ENCODE peak calls at places on chromosomes 4 and X, in five cellular contexts. One of them, this sample, is unnamed.

GRCh38 chrX:103685396-103685795 is 1.1 kb downstream of the MORF4L2 start:
- DNase-seq in mammary epithelial cell: no peak
- DNase-seq in posterior cingulate gyrus: no peak
- DNase-seq in NCI-H345: no peak
- DNase-seq in choroid plexus epithelial cell: peak
- DNase-seq in this sample: no peak

GRCh38 chrX:101136235-101136634 is 38.2 kb downstream of the CENPI start:
- DNase-seq in mammary epithelial cell: peak
- DNase-seq in posterior cingulate gyrus: no peak
- DNase-seq in NCI-H345: no peak
- DNase-seq in choroid plexus epithelial cell: peak
- DNase-seq in this sample: no peak

GRCh38 chr4:110618091-110619000 is 4.5 kb downstream of the PITX2 start:
- DNase-seq in mammary epithelial cell: no peak
- DNase-seq in posterior cingulate gyrus: no peak
- DNase-seq in NCI-H345: no peak
- DNase-seq in choroid plexus epithelial cell: no peak
- DNase-seq in this sample: no peak

GRCh38 chr4:103996059-103996458 is 276.3 kb upstream of the TACR3 start:
- DNase-seq in mammary epithelial cell: peak
- DNase-seq in posterior cingulate gyrus: no peak
- DNase-seq in NCI-H345: peak
- DNase-seq in choroid plexus epithelial cell: peak
- DNase-seq in this sample: peak

GRCh38 chr4:41477200-41477910 is 60.6 kb upstream of the LIMCH1 start:
- DNase-seq in mammary epithelial cell: peak
- DNase-seq in posterior cingulate gyrus: no peak
- DNase-seq in NCI-H345: no peak
- DNase-seq in choroid plexus epithelial cell: no peak
- DNase-seq in this sample: no peak

GRCh38 chr4:165631912-165632311 is 241.1 kb upstream of the TLL1 start:
- DNase-seq in mammary epithelial cell: peak
- DNase-seq in posterior cingulate gyrus: no peak
- DNase-seq in NCI-H345: peak
- DNase-seq in choroid plexus epithelial cell: no peak
- DNase-seq in this sample: no peak

GRCh38 chrX:97372006-97372766 is 488.5 kb downstream of the RPA4 start:
- DNase-seq in mammary epithelial cell: no peak
- DNase-seq in posterior cingulate gyrus: no peak
- DNase-seq in NCI-H345: peak
- DNase-seq in choroid plexus epithelial cell: no peak
- DNase-seq in this sample: peak

GRCh38 chr4:138310991-138311390 is 68.8 kb upstream of the SLC7A11 start:
- DNase-seq in mammary epithelial cell: peak
- DNase-seq in posterior cingulate gyrus: no peak
- DNase-seq in NCI-H345: no peak
- DNase-seq in choroid plexus epithelial cell: peak
- DNase-seq in this sample: peak

GRCh38 chrX:24377911-24378468 is 17.6 kb downstream of the SUPT20HL1 start:
- DNase-seq in mammary epithelial cell: no peak
- DNase-seq in posterior cingulate gyrus: no peak
- DNase-seq in NCI-H345: no peak
- DNase-seq in choroid plexus epithelial cell: no peak
- DNase-seq in this sample: no peak

GRCh38 chrX:155028749-155029360 is 2.2 kb downstream of the FUNDC2 start:
- DNase-seq in mammary epithelial cell: peak
- DNase-seq in posterior cingulate gyrus: no peak
- DNase-seq in NCI-H345: no peak
- DNase-seq in choroid plexus epithelial cell: peak
- DNase-seq in this sample: peak

GRCh38 chr4:69322055-69322454 is 41.8 kb downstream of the UGT2B28 start:
- DNase-seq in mammary epithelial cell: peak
- DNase-seq in posterior cingulate gyrus: no peak
- DNase-seq in NCI-H345: no peak
- DNase-seq in choroid plexus epithelial cell: peak
- DNase-seq in this sample: peak

GRCh38 chrX:48794993-48795501 is 6.8 kb upstream of the HDAC6 start:
- DNase-seq in mammary epithelial cell: peak
- DNase-seq in posterior cingulate gyrus: no peak
- DNase-seq in NCI-H345: no peak
- DNase-seq in choroid plexus epithelial cell: peak
- DNase-seq in this sample: peak

GRCh38 chr4:16039139-16039538 is 44.7 kb downstream of the PROM1 start:
- DNase-seq in mammary epithelial cell: no peak
- DNase-seq in posterior cingulate gyrus: no peak
- DNase-seq in NCI-H345: no peak
- DNase-seq in choroid plexus epithelial cell: no peak
- DNase-seq in this sample: no peak

GRCh38 chrX:41127476-41128192 is 42.4 kb downstream of the USP9X start:
- DNase-seq in mammary epithelial cell: no peak
- DNase-seq in posterior cingulate gyrus: no peak
- DNase-seq in NCI-H345: no peak
- DNase-seq in choroid plexus epithelial cell: no peak
- DNase-seq in this sample: peak

GRCh38 chr4:184169225-184169867 is 48.3 kb downstream of the ENPP6 start:
- DNase-seq in mammary epithelial cell: no peak
- DNase-seq in posterior cingulate gyrus: no peak
- DNase-seq in NCI-H345: no peak
- DNase-seq in choroid plexus epithelial cell: no peak
- DNase-seq in this sample: no peak

GRCh38 chr4:5783486-5783885 is 72.5 kb downstream of the EVC start:
- DNase-seq in mammary epithelial cell: no peak
- DNase-seq in posterior cingulate gyrus: no peak
- DNase-seq in NCI-H345: no peak
- DNase-seq in choroid plexus epithelial cell: no peak
- DNase-seq in this sample: no peak

GRCh38 chr4:54745031-54745770 is 87.4 kb downstream of the KIT start:
- DNase-seq in mammary epithelial cell: peak
- DNase-seq in posterior cingulate gyrus: no peak
- DNase-seq in NCI-H345: no peak
- DNase-seq in choroid plexus epithelial cell: peak
- DNase-seq in this sample: no peak

GRCh38 chr4:76977731-76978350 is 28.3 kb downstream of the SEPTIN11 start:
- DNase-seq in mammary epithelial cell: peak
- DNase-seq in posterior cingulate gyrus: no peak
- DNase-seq in NCI-H345: no peak
- DNase-seq in choroid plexus epithelial cell: peak
- DNase-seq in this sample: peak

GRCh38 chr4:84498203-84499026 is 677 bp downstream of the NKX6-1 start:
- DNase-seq in mammary epithelial cell: peak
- DNase-seq in posterior cingulate gyrus: no peak
- DNase-seq in NCI-H345: peak
- DNase-seq in choroid plexus epithelial cell: peak
- DNase-seq in this sample: no peak

GRCh38 chr4:9924750-9925149 is 96.5 kb downstream of the SLC2A9 start:
- DNase-seq in mammary epithelial cell: peak
- DNase-seq in posterior cingulate gyrus: no peak
- DNase-seq in NCI-H345: peak
- DNase-seq in choroid plexus epithelial cell: peak
- DNase-seq in this sample: peak

GRCh38 chr4:150090836-150091235 is 12.6 kb downstream of the DCLK2 start:
- DNase-seq in mammary epithelial cell: no peak
- DNase-seq in posterior cingulate gyrus: no peak
- DNase-seq in NCI-H345: no peak
- DNase-seq in choroid plexus epithelial cell: no peak
- DNase-seq in this sample: no peak

GRCh38 chr4:138892483-138893386 is 122.8 kb upstream of the NOCT start:
- DNase-seq in mammary epithelial cell: peak
- DNase-seq in posterior cingulate gyrus: no peak
- DNase-seq in NCI-H345: no peak
- DNase-seq in choroid plexus epithelial cell: no peak
- DNase-seq in this sample: no peak